ENCODE peak calls at places on chromosomes 2 and 18, in nine cellular contexts. One of them, this sample, is unnamed.
A peak's percentile ranks its signal among the peaks of the same experiment; 100 is the strongest.

GRCh38 chr2:157334335-157334734 is 8.7 kb upstream of the ERMN start:
- DNase-seq in endothelial cell of umbilical vein: no peak
- DNase-seq in HCT116: no peak
- DNase-seq in A549: no peak
- DNase-seq in GM23248: no peak
- DNase-seq in mesenchymal stem cell: no peak
- DNase-seq in IMR-90: no peak
- DNase-seq in GM23338: no peak
- DNase-seq in fibroblast of lung: no peak
- DNase-seq in this sample: no peak

GRCh38 chr2:150937030-150937429 is 324.6 kb downstream of the RBM43 start:
- DNase-seq in GM23338: no peak
- DNase-seq in HCT116: no peak
- DNase-seq in mesenchymal stem cell: no peak
- DNase-seq in IMR-90: no peak
- DNase-seq in A549: no peak
- DNase-seq in endothelial cell of umbilical vein: no peak
- DNase-seq in fibroblast of lung: no peak
- DNase-seq in GM23248: no peak
- DNase-seq in this sample: no peak

GRCh38 chr2:99389946-99390345 is 52.8 kb downstream of the EIF5B start:
- DNase-seq in GM23338: no peak
- DNase-seq in endothelial cell of umbilical vein: no peak
- DNase-seq in HCT116: no peak
- DNase-seq in fibroblast of lung: no peak
- DNase-seq in IMR-90: no peak
- DNase-seq in A549: no peak
- DNase-seq in mesenchymal stem cell: no peak
- DNase-seq in GM23248: peak; percentile 71
- DNase-seq in this sample: no peak

GRCh38 chr2:64143154-64144056 is 815 bp downstream of the PELI1 start:
- DNase-seq in GM23338: peak; percentile 75
- DNase-seq in GM23248: peak; percentile 70
- DNase-seq in endothelial cell of umbilical vein: peak; percentile 66
- DNase-seq in IMR-90: peak; percentile 34
- DNase-seq in mesenchymal stem cell: peak; percentile 49
- DNase-seq in fibroblast of lung: peak; percentile 50
- DNase-seq in A549: peak; percentile 28
- DNase-seq in HCT116: no peak
- DNase-seq in this sample: peak; percentile 74

GRCh38 chr18:13137041-13137938 is 81.3 kb upstream of the LDLRAD4 start:
- DNase-seq in GM23338: peak; percentile 39
- DNase-seq in fibroblast of lung: peak; percentile 38
- DNase-seq in endothelial cell of umbilical vein: peak; percentile 22
- DNase-seq in A549: no peak
- DNase-seq in IMR-90: no peak
- DNase-seq in mesenchymal stem cell: no peak
- DNase-seq in HCT116: no peak
- DNase-seq in GM23248: peak; percentile 56
- DNase-seq in this sample: peak; percentile 70

GRCh38 chr2:222594679-222595078 is 61.2 kb downstream of the FARSB start:
- DNase-seq in endothelial cell of umbilical vein: peak; percentile 11
- DNase-seq in IMR-90: peak; percentile 83
- DNase-seq in A549: peak; percentile 45
- DNase-seq in GM23248: peak; percentile 79
- DNase-seq in HCT116: no peak
- DNase-seq in fibroblast of lung: peak; percentile 61
- DNase-seq in GM23338: no peak
- DNase-seq in mesenchymal stem cell: peak; percentile 67
- DNase-seq in this sample: no peak

GRCh38 chr2:167510071-167510759 is 621.9 kb downstream of the XIRP2 start:
- DNase-seq in GM23248: peak; percentile 11
- DNase-seq in fibroblast of lung: peak; percentile 36
- DNase-seq in A549: peak; percentile 60
- DNase-seq in IMR-90: no peak
- DNase-seq in endothelial cell of umbilical vein: no peak
- DNase-seq in mesenchymal stem cell: peak; percentile 59
- DNase-seq in HCT116: no peak
- DNase-seq in GM23338: no peak
- DNase-seq in this sample: peak; percentile 30

GRCh38 chr2:50951416-50951815 is 80.5 kb downstream of the NRXN1 start:
- DNase-seq in mesenchymal stem cell: no peak
- DNase-seq in fibroblast of lung: peak; percentile 69
- DNase-seq in GM23248: no peak
- DNase-seq in endothelial cell of umbilical vein: no peak
- DNase-seq in GM23338: no peak
- DNase-seq in IMR-90: peak; percentile 26
- DNase-seq in A549: no peak
- DNase-seq in HCT116: no peak
- DNase-seq in this sample: no peak

DNA sequence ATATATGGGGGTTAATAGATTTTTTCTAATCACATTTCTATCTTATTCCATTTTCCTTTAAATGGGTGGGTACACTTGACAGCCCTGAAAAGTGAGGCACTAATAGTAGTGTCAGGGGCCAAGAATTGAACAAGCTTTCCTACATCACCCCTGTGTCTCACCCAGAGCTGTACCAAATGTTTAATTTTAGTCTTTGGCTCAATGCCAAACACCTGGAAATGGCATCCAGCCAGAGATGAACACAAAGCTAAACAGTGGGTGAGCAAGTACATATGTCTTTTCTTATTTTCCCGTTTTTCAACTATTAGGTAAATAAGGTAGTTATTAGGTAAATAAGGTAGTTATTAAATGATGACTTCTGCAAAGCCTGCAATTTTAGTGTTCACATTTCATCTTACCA is 276.3 kb upstream of the ERBB4 start:
- DNase-seq in fibroblast of lung: no peak
- DNase-seq in mesenchymal stem cell: no peak
- DNase-seq in HCT116: no peak
- DNase-seq in IMR-90: no peak
- DNase-seq in endothelial cell of umbilical vein: no peak
- DNase-seq in A549: no peak
- DNase-seq in GM23248: no peak
- DNase-seq in GM23338: no peak
- DNase-seq in this sample: no peak
- H3K4me2 ChIP-seq in fibroblast of lung: no peak overlapping the region
- H3K4me2 ChIP-seq in mesenchymal stem cell: no peak overlapping the region
- H3K4me2 ChIP-seq in HCT116: no peak overlapping the region
- H3K4me2 ChIP-seq in IMR-90: no peak overlapping the region
- H3K4me2 ChIP-seq in endothelial cell of umbilical vein: no peak overlapping the region
- H3K4me2 ChIP-seq in A549: no peak overlapping the region
- H3K4me2 ChIP-seq in GM23248: no peak overlapping the region
- H3K4me2 ChIP-seq in GM23338: no peak overlapping the region
- H3K4me2 ChIP-seq in this sample: no peak overlapping the region

GRCh38 chr2:239157269-239157668 is 243.6 kb downstream of the HDAC4 start:
- DNase-seq in GM23248: no peak
- DNase-seq in mesenchymal stem cell: no peak
- DNase-seq in HCT116: no peak
- DNase-seq in endothelial cell of umbilical vein: no peak
- DNase-seq in IMR-90: no peak
- DNase-seq in GM23338: no peak
- DNase-seq in A549: no peak
- DNase-seq in fibroblast of lung: no peak
- DNase-seq in this sample: peak; percentile 58

GRCh38 chr2:239154971-239155805 is 245.6 kb downstream of the HDAC4 start:
- DNase-seq in GM23248: no peak
- DNase-seq in GM23338: no peak
- DNase-seq in mesenchymal stem cell: no peak
- DNase-seq in fibroblast of lung: no peak
- DNase-seq in IMR-90: no peak
- DNase-seq in HCT116: no peak
- DNase-seq in A549: no peak
- DNase-seq in endothelial cell of umbilical vein: no peak
- DNase-seq in this sample: no peak

GRCh38 chr2:239156516-239157265 is 244.1 kb downstream of the HDAC4 start:
- DNase-seq in IMR-90: no peak
- DNase-seq in GM23248: no peak
- DNase-seq in mesenchymal stem cell: no peak
- DNase-seq in fibroblast of lung: no peak
- DNase-seq in endothelial cell of umbilical vein: no peak
- DNase-seq in A549: no peak
- DNase-seq in HCT116: no peak
- DNase-seq in GM23338: no peak
- DNase-seq in this sample: peak; percentile 43

GRCh38 chr2:239157766-239158165 is 243.1 kb downstream of the HDAC4 start:
- DNase-seq in GM23338: peak; percentile 73
- DNase-seq in GM23248: no peak
- DNase-seq in IMR-90: peak; percentile 4
- DNase-seq in mesenchymal stem cell: no peak
- DNase-seq in A549: peak; percentile 47
- DNase-seq in endothelial cell of umbilical vein: peak; percentile 24
- DNase-seq in HCT116: peak; percentile 8
- DNase-seq in fibroblast of lung: no peak
- DNase-seq in this sample: no peak

DNA sequence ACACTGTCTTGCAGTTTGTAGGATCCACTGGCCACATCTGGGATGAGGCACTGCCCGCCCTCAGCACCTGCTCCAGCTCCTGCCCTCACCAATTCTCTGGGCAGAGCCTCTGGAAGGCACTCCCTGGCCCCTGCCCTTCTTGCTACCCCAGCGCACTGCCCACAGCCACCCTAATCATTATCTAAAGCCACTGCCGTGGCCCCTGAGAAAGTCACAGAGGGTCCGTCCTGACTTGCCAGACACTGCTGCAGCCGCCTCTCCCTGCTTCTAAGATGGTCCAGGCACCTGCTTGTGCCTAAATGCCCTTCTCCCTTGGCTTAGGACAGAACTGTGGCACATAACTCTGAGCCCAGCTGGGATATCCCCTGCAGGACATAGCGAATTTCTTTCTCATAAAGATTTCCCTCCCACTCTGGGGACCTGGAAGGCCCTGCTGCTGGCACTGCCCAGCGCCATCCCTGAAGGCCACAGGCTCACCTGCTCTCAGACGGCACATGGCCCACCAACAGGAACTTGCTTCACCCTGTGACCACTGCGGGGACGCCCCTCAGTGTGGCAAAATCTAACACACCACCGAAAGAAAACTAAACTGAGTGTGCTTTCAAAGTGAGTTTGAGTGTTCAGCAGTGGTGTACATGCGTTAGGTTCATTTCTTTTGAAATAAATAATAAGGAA is 244.9 kb downstream of the HDAC4 start:
- DNase-seq in HCT116: no peak
- DNase-seq in GM23338: no peak
- DNase-seq in GM23248: no peak
- DNase-seq in fibroblast of lung: no peak
- DNase-seq in A549: no peak
- DNase-seq in mesenchymal stem cell: no peak
- DNase-seq in endothelial cell of umbilical vein: no peak
- DNase-seq in IMR-90: no peak
- DNase-seq in this sample: no peak
- H3K4me2 ChIP-seq in HCT116: no peak overlapping the region
- H3K4me2 ChIP-seq in GM23338: no peak overlapping the region
- H3K4me2 ChIP-seq in GM23248: no peak overlapping the region
- H3K4me2 ChIP-seq in fibroblast of lung: no peak overlapping the region
- H3K4me2 ChIP-seq in A549: no peak overlapping the region
- H3K4me2 ChIP-seq in mesenchymal stem cell: no peak overlapping the region
- H3K4me2 ChIP-seq in endothelial cell of umbilical vein: no peak overlapping the region
- H3K4me2 ChIP-seq in IMR-90: no peak overlapping the region
- H3K4me2 ChIP-seq in this sample: no peak overlapping the region

GRCh38 chr2:104856086-104856972 is 2.4 kb downstream of the POU3F3 start:
- DNase-seq in IMR-90: no peak
- DNase-seq in GM23338: peak; percentile 68
- DNase-seq in HCT116: no peak
- DNase-seq in GM23248: no peak
- DNase-seq in fibroblast of lung: peak; percentile 61
- DNase-seq in mesenchymal stem cell: peak; percentile 9
- DNase-seq in A549: peak; percentile 33
- DNase-seq in endothelial cell of umbilical vein: no peak
- DNase-seq in this sample: peak; percentile 51

GRCh38 chr2:104855174-104856085 is 1.5 kb downstream of the POU3F3 start:
- DNase-seq in GM23248: no peak
- DNase-seq in endothelial cell of umbilical vein: no peak
- DNase-seq in fibroblast of lung: no peak
- DNase-seq in GM23338: peak; percentile 27
- DNase-seq in IMR-90: no peak
- DNase-seq in mesenchymal stem cell: no peak
- DNase-seq in HCT116: no peak
- DNase-seq in A549: no peak
- DNase-seq in this sample: peak; percentile 56

GRCh38 chr2:104857262-104858221 is 3.6 kb downstream of the POU3F3 start:
- DNase-seq in endothelial cell of umbilical vein: no peak
- DNase-seq in GM23338: peak; percentile 67
- DNase-seq in mesenchymal stem cell: no peak
- DNase-seq in IMR-90: no peak
- DNase-seq in fibroblast of lung: peak; percentile 30
- DNase-seq in HCT116: no peak
- DNase-seq in GM23248: no peak
- DNase-seq in A549: no peak
- DNase-seq in this sample: no peak

GRCh38 chr2:104858325-104858978 is 4.5 kb downstream of the POU3F3 start:
- DNase-seq in GM23338: no peak
- DNase-seq in endothelial cell of umbilical vein: no peak
- DNase-seq in mesenchymal stem cell: no peak
- DNase-seq in HCT116: no peak
- DNase-seq in IMR-90: no peak
- DNase-seq in GM23248: no peak
- DNase-seq in fibroblast of lung: peak; percentile 19
- DNase-seq in A549: no peak
- DNase-seq in this sample: no peak

DNA sequence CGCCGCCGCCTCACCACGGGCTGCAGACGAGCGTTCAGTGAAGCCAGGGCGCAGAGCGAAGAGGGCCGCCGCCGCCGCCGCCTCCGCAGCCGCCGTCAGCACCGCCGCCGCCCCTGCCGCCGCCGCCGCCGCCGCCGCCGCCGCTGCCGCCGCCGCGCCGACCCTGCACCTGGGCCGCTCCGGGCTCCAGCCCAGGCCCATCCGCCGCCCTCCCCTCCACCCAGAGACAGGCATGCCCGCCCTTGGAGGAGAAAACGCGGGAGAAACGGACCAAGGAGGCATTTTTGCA is 3.0 kb downstream of the POU3F3 start:
- DNase-seq in HCT116: no peak
- DNase-seq in GM23338: no peak
- DNase-seq in IMR-90: no peak
- DNase-seq in mesenchymal stem cell: no peak
- DNase-seq in A549: no peak
- DNase-seq in endothelial cell of umbilical vein: no peak
- DNase-seq in GM23248: no peak
- DNase-seq in fibroblast of lung: no peak
- DNase-seq in this sample: no peak
- H3K4me2 ChIP-seq in HCT116: no peak overlapping the region
- H3K4me2 ChIP-seq in GM23338: peak overlapping the region; percentile 71
- H3K4me2 ChIP-seq in IMR-90: peak overlapping the region; percentile 66
- H3K4me2 ChIP-seq in mesenchymal stem cell: peak overlapping the region; percentile 38
- H3K4me2 ChIP-seq in A549: peak overlapping the region; percentile 74
- H3K4me2 ChIP-seq in endothelial cell of umbilical vein: no peak overlapping the region
- H3K4me2 ChIP-seq in GM23248: no peak overlapping the region
- H3K4me2 ChIP-seq in fibroblast of lung: no peak overlapping the region
- H3K4me2 ChIP-seq in this sample: no peak overlapping the region

GRCh38 chr2:85828725-85829124 is 60.1 kb downstream of the ST3GAL5 start:
- DNase-seq in HCT116: no peak
- DNase-seq in A549: no peak
- DNase-seq in endothelial cell of umbilical vein: no peak
- DNase-seq in GM23248: no peak
- DNase-seq in IMR-90: no peak
- DNase-seq in mesenchymal stem cell: no peak
- DNase-seq in fibroblast of lung: no peak
- DNase-seq in GM23338: no peak
- DNase-seq in this sample: no peak

GRCh38 chr2:85823951-85824350 is 64.8 kb downstream of the ST3GAL5 start:
- DNase-seq in GM23248: no peak
- DNase-seq in IMR-90: no peak
- DNase-seq in HCT116: no peak
- DNase-seq in A549: no peak
- DNase-seq in fibroblast of lung: no peak
- DNase-seq in GM23338: no peak
- DNase-seq in endothelial cell of umbilical vein: no peak
- DNase-seq in mesenchymal stem cell: no peak
- DNase-seq in this sample: no peak

GRCh38 chr2:85827879-85828569 is 60.8 kb downstream of the ST3GAL5 start:
- DNase-seq in mesenchymal stem cell: no peak
- DNase-seq in A549: no peak
- DNase-seq in GM23338: peak; percentile 56
- DNase-seq in HCT116: no peak
- DNase-seq in IMR-90: no peak
- DNase-seq in fibroblast of lung: no peak
- DNase-seq in endothelial cell of umbilical vein: no peak
- DNase-seq in GM23248: no peak
- DNase-seq in this sample: no peak

GRCh38 chr2:85830645-85831044 is 58.1 kb downstream of the ST3GAL5 start:
- DNase-seq in GM23338: no peak
- DNase-seq in HCT116: no peak
- DNase-seq in IMR-90: no peak
- DNase-seq in A549: peak; percentile 34
- DNase-seq in mesenchymal stem cell: no peak
- DNase-seq in endothelial cell of umbilical vein: no peak
- DNase-seq in GM23248: no peak
- DNase-seq in fibroblast of lung: no peak
- DNase-seq in this sample: no peak

DNA sequence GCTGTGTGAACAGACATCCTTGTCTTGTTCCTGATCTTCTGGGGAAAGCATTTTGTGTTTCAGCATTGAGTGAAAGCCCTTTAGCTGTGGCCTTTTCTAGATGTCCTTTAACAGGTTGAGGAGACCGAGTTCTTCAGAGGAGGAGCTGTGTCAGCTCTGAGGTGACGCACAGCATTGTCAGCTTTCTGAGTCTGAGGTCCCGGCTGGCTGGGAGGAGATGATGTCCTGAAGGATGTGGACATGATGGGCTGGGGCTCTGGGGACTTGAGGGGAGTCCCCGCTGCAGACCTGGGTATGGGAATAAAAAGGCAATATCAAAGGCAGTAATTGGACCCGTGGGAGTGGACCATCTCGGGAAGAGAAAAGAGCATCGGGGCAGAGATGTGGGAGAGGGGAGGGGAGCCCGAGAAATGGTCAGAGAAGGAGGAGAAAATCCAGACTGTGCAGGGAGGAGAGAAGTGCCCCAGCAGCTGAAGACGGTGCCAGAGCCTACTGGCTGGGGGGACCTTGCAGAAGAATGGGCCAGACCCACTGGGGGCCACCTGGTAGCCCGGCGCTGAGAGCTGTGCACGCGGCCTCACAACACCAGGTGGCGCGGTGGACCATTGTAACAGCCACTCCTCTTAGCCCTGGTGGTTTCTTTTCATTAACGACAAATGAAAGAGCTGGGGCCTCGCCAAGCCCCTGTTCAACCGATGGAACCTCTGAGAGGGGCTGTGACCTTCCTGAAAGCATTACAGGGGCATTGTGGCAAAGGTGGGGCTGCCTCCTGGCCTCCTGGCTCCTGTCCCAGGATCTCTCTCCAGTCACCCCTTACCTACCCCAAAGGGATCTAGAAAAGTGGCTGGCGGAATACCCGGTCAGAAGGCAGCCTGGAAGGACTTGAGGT is 61.6 kb downstream of the ST3GAL5 start:
- DNase-seq in fibroblast of lung: peak; percentile 43
- DNase-seq in A549: peak; percentile 72
- DNase-seq in HCT116: peak; percentile 27
- DNase-seq in endothelial cell of umbilical vein: peak; percentile 61
- DNase-seq in GM23248: peak; percentile 88
- DNase-seq in IMR-90: peak; percentile 49
- DNase-seq in mesenchymal stem cell: peak; percentile 73
- DNase-seq in GM23338: peak; percentile 93
- DNase-seq in this sample: peak; percentile 84
- H3K4me2 ChIP-seq in fibroblast of lung: peak overlapping the region; percentile 59
- H3K4me2 ChIP-seq in A549: peak overlapping the region; percentile 87
- H3K4me2 ChIP-seq in HCT116: peak overlapping the region; percentile 75
- H3K4me2 ChIP-seq in endothelial cell of umbilical vein: no peak overlapping the region
- H3K4me2 ChIP-seq in GM23248: peak overlapping the region; percentile 58
- H3K4me2 ChIP-seq in IMR-90: peak overlapping the region; percentile 54
- H3K4me2 ChIP-seq in mesenchymal stem cell: peak overlapping the region; percentile 17
- H3K4me2 ChIP-seq in GM23338: peak overlapping the region; percentile 69
- H3K4me2 ChIP-seq in this sample: peak overlapping the region; percentile 69